ENCODE peak calls at places on chromosomes 12 and 14, in eight cellular contexts. One of them, this sample, is unnamed.

GRCh38 chr12:101485015-101485414 is 9.9 kb downstream of the SPIC start:
- DNase-seq in islet precursor cell: no peak
- DNase-seq in GM12891: no peak
- DNase-seq in fibroblast of gingiva: peak
- DNase-seq in retina: no peak
- DNase-seq in NCI-H345: no peak
- DNase-seq in stimulated activated CD8-positive, alpha-beta memory T cell treated with anti-CD3 and anti-CD28 coated beads, Interleukin-7, amount 100 ng/mL, for 1 hour: no peak
- DNase-seq in endothelial cell: no peak
- DNase-seq in this sample: peak

GRCh38 chr12:127272864-127273263 is 994.1 kb upstream of the TMEM132C start:
- DNase-seq in islet precursor cell: no peak
- DNase-seq in NCI-H345: no peak
- DNase-seq in fibroblast of gingiva: peak
- DNase-seq in retina: no peak
- DNase-seq in endothelial cell: no peak
- DNase-seq in GM12891: no peak
- DNase-seq in stimulated activated CD8-positive, alpha-beta memory T cell treated with anti-CD3 and anti-CD28 coated beads, Interleukin-7, amount 100 ng/mL, for 1 hour: no peak
- DNase-seq in this sample: peak

GRCh38 chr12:126369487-126370463 is 1304.5 kb downstream of the AACS start:
- DNase-seq in islet precursor cell: no peak
- DNase-seq in NCI-H345: no peak
- DNase-seq in stimulated activated CD8-positive, alpha-beta memory T cell treated with anti-CD3 and anti-CD28 coated beads, Interleukin-7, amount 100 ng/mL, for 1 hour: no peak
- DNase-seq in GM12891: no peak
- DNase-seq in retina: no peak
- DNase-seq in endothelial cell: no peak
- DNase-seq in fibroblast of gingiva: peak
- DNase-seq in this sample: peak

GRCh38 chr12:29799591-29799990 is 15.8 kb upstream of the TMTC1 start:
- DNase-seq in retina: no peak
- DNase-seq in endothelial cell: no peak
- DNase-seq in GM12891: no peak
- DNase-seq in fibroblast of gingiva: peak
- DNase-seq in islet precursor cell: no peak
- DNase-seq in NCI-H345: no peak
- DNase-seq in stimulated activated CD8-positive, alpha-beta memory T cell treated with anti-CD3 and anti-CD28 coated beads, Interleukin-7, amount 100 ng/mL, for 1 hour: no peak
- DNase-seq in this sample: peak

GRCh38 chr12:108722992-108723766 is 8.1 kb downstream of the CORO1C start:
- DNase-seq in retina: no peak
- DNase-seq in stimulated activated CD8-positive, alpha-beta memory T cell treated with anti-CD3 and anti-CD28 coated beads, Interleukin-7, amount 100 ng/mL, for 1 hour: no peak
- DNase-seq in islet precursor cell: no peak
- DNase-seq in GM12891: no peak
- DNase-seq in NCI-H345: no peak
- DNase-seq in endothelial cell: no peak
- DNase-seq in fibroblast of gingiva: peak
- DNase-seq in this sample: peak

GRCh38 chr12:46415552-46415951 is 43.0 kb upstream of the SLC38A2 start:
- DNase-seq in endothelial cell: no peak
- DNase-seq in stimulated activated CD8-positive, alpha-beta memory T cell treated with anti-CD3 and anti-CD28 coated beads, Interleukin-7, amount 100 ng/mL, for 1 hour: no peak
- DNase-seq in GM12891: no peak
- DNase-seq in fibroblast of gingiva: no peak
- DNase-seq in NCI-H345: no peak
- DNase-seq in islet precursor cell: no peak
- DNase-seq in retina: no peak
- DNase-seq in this sample: no peak

GRCh38 chr14:102043251-102044025 is 43.4 kb downstream of the HSP90AA1 start:
- DNase-seq in islet precursor cell: no peak
- DNase-seq in retina: no peak
- DNase-seq in GM12891: no peak
- DNase-seq in endothelial cell: no peak
- DNase-seq in NCI-H345: no peak
- DNase-seq in fibroblast of gingiva: no peak
- DNase-seq in stimulated activated CD8-positive, alpha-beta memory T cell treated with anti-CD3 and anti-CD28 coated beads, Interleukin-7, amount 100 ng/mL, for 1 hour: no peak
- DNase-seq in this sample: no peak

GRCh38 chr14:49934638-49935037 is 41.8 kb downstream of the ARF6 start:
- DNase-seq in islet precursor cell: no peak
- DNase-seq in GM12891: no peak
- DNase-seq in stimulated activated CD8-positive, alpha-beta memory T cell treated with anti-CD3 and anti-CD28 coated beads, Interleukin-7, amount 100 ng/mL, for 1 hour: no peak
- DNase-seq in retina: no peak
- DNase-seq in fibroblast of gingiva: peak
- DNase-seq in NCI-H345: no peak
- DNase-seq in endothelial cell: no peak
- DNase-seq in this sample: no peak

GRCh38 chr14:42710071-42710470 is 1103.4 kb downstream of the LRFN5 start:
- DNase-seq in GM12891: no peak
- DNase-seq in NCI-H345: no peak
- DNase-seq in retina: no peak
- DNase-seq in stimulated activated CD8-positive, alpha-beta memory T cell treated with anti-CD3 and anti-CD28 coated beads, Interleukin-7, amount 100 ng/mL, for 1 hour: no peak
- DNase-seq in endothelial cell: no peak
- DNase-seq in fibroblast of gingiva: no peak
- DNase-seq in islet precursor cell: no peak
- DNase-seq in this sample: no peak

GRCh38 chr14:74697976-74698375 is 14.9 kb downstream of the AREL1 start:
- DNase-seq in islet precursor cell: no peak
- DNase-seq in NCI-H345: no peak
- DNase-seq in GM12891: no peak
- DNase-seq in fibroblast of gingiva: no peak
- DNase-seq in retina: no peak
- DNase-seq in endothelial cell: no peak
- DNase-seq in stimulated activated CD8-positive, alpha-beta memory T cell treated with anti-CD3 and anti-CD28 coated beads, Interleukin-7, amount 100 ng/mL, for 1 hour: no peak
- DNase-seq in this sample: no peak

GRCh38 chr14:100577321-100577985 is 9.8 kb downstream of the BEGAIN start:
- DNase-seq in fibroblast of gingiva: no peak
- DNase-seq in islet precursor cell: no peak
- DNase-seq in GM12891: no peak
- DNase-seq in stimulated activated CD8-positive, alpha-beta memory T cell treated with anti-CD3 and anti-CD28 coated beads, Interleukin-7, amount 100 ng/mL, for 1 hour: no peak
- DNase-seq in retina: no peak
- DNase-seq in NCI-H345: no peak
- DNase-seq in endothelial cell: no peak
- DNase-seq in this sample: no peak

GRCh38 chr14:47284283-47284682 is 391.1 kb downstream of the MDGA2 start:
- DNase-seq in islet precursor cell: no peak
- DNase-seq in NCI-H345: no peak
- DNase-seq in retina: no peak
- DNase-seq in GM12891: no peak
- DNase-seq in endothelial cell: no peak
- DNase-seq in stimulated activated CD8-positive, alpha-beta memory T cell treated with anti-CD3 and anti-CD28 coated beads, Interleukin-7, amount 100 ng/mL, for 1 hour: no peak
- DNase-seq in fibroblast of gingiva: no peak
- DNase-seq in this sample: no peak

GRCh38 chr12:67069451-67070306 is 199.5 kb upstream of the CAND1 start:
- DNase-seq in fibroblast of gingiva: no peak
- DNase-seq in retina: peak
- DNase-seq in GM12891: peak
- DNase-seq in NCI-H345: peak
- DNase-seq in endothelial cell: peak
- DNase-seq in stimulated activated CD8-positive, alpha-beta memory T cell treated with anti-CD3 and anti-CD28 coated beads, Interleukin-7, amount 100 ng/mL, for 1 hour: no peak
- DNase-seq in islet precursor cell: peak
- DNase-seq in this sample: peak

GRCh38 chr12:24854908-24855307 is 94.0 kb downstream of the BCAT1 start:
- DNase-seq in islet precursor cell: no peak
- DNase-seq in retina: no peak
- DNase-seq in NCI-H345: no peak
- DNase-seq in fibroblast of gingiva: no peak
- DNase-seq in stimulated activated CD8-positive, alpha-beta memory T cell treated with anti-CD3 and anti-CD28 coated beads, Interleukin-7, amount 100 ng/mL, for 1 hour: no peak
- DNase-seq in GM12891: no peak
- DNase-seq in endothelial cell: no peak
- DNase-seq in this sample: no peak

GRCh38 chr14:105083926-105084685 is 18.9 kb upstream of the GPR132 start:
- DNase-seq in fibroblast of gingiva: no peak
- DNase-seq in NCI-H345: no peak
- DNase-seq in retina: peak
- DNase-seq in stimulated activated CD8-positive, alpha-beta memory T cell treated with anti-CD3 and anti-CD28 coated beads, Interleukin-7, amount 100 ng/mL, for 1 hour: no peak
- DNase-seq in GM12891: no peak
- DNase-seq in endothelial cell: no peak
- DNase-seq in islet precursor cell: no peak
- DNase-seq in this sample: no peak

GRCh38 chr12:60014441-60014840 is 418.6 kb downstream of the SLC16A7 start:
- DNase-seq in GM12891: no peak
- DNase-seq in islet precursor cell: no peak
- DNase-seq in NCI-H345: no peak
- DNase-seq in retina: no peak
- DNase-seq in fibroblast of gingiva: no peak
- DNase-seq in endothelial cell: no peak
- DNase-seq in stimulated activated CD8-positive, alpha-beta memory T cell treated with anti-CD3 and anti-CD28 coated beads, Interleukin-7, amount 100 ng/mL, for 1 hour: no peak
- DNase-seq in this sample: no peak

GRCh38 chr14:35419429-35419841 is 14.9 kb upstream of the NFKBIA start:
- DNase-seq in retina: no peak
- DNase-seq in islet precursor cell: no peak
- DNase-seq in endothelial cell: no peak
- DNase-seq in NCI-H345: no peak
- DNase-seq in stimulated activated CD8-positive, alpha-beta memory T cell treated with anti-CD3 and anti-CD28 coated beads, Interleukin-7, amount 100 ng/mL, for 1 hour: no peak
- DNase-seq in fibroblast of gingiva: no peak
- DNase-seq in GM12891: no peak
- DNase-seq in this sample: no peak

GRCh38 chr14:53109028-53109687 is 44.0 kb downstream of the DDHD1 start:
- DNase-seq in fibroblast of gingiva: no peak
- DNase-seq in stimulated activated CD8-positive, alpha-beta memory T cell treated with anti-CD3 and anti-CD28 coated beads, Interleukin-7, amount 100 ng/mL, for 1 hour: no peak
- DNase-seq in endothelial cell: no peak
- DNase-seq in retina: no peak
- DNase-seq in islet precursor cell: no peak
- DNase-seq in GM12891: peak
- DNase-seq in NCI-H345: no peak
- DNase-seq in this sample: no peak

GRCh38 chr14:89139404-89140247 is 277.4 kb downstream of the FOXN3 start:
- DNase-seq in NCI-H345: peak
- DNase-seq in GM12891: no peak
- DNase-seq in endothelial cell: no peak
- DNase-seq in fibroblast of gingiva: no peak
- DNase-seq in stimulated activated CD8-positive, alpha-beta memory T cell treated with anti-CD3 and anti-CD28 coated beads, Interleukin-7, amount 100 ng/mL, for 1 hour: no peak
- DNase-seq in retina: no peak
- DNase-seq in islet precursor cell: no peak
- DNase-seq in this sample: no peak

GRCh38 chr12:6772331-6772695 is at the start of gene LAG3:
- DNase-seq in GM12891: no peak
- DNase-seq in stimulated activated CD8-positive, alpha-beta memory T cell treated with anti-CD3 and anti-CD28 coated beads, Interleukin-7, amount 100 ng/mL, for 1 hour: peak
- DNase-seq in islet precursor cell: no peak
- DNase-seq in retina: no peak
- DNase-seq in endothelial cell: no peak
- DNase-seq in fibroblast of gingiva: no peak
- DNase-seq in NCI-H345: no peak
- DNase-seq in this sample: no peak

GRCh38 chr12:29992366-29992765 is 208.6 kb upstream of the TMTC1 start:
- DNase-seq in NCI-H345: no peak
- DNase-seq in GM12891: no peak
- DNase-seq in retina: no peak
- DNase-seq in endothelial cell: no peak
- DNase-seq in fibroblast of gingiva: no peak
- DNase-seq in stimulated activated CD8-positive, alpha-beta memory T cell treated with anti-CD3 and anti-CD28 coated beads, Interleukin-7, amount 100 ng/mL, for 1 hour: no peak
- DNase-seq in islet precursor cell: no peak
- DNase-seq in this sample: no peak

GRCh38 chr12:27780612-27781408 is 774 bp upstream of the MANSC4 start:
- DNase-seq in GM12891: peak
- DNase-seq in fibroblast of gingiva: peak
- DNase-seq in islet precursor cell: peak
- DNase-seq in endothelial cell: peak
- DNase-seq in retina: no peak
- DNase-seq in stimulated activated CD8-positive, alpha-beta memory T cell treated with anti-CD3 and anti-CD28 coated beads, Interleukin-7, amount 100 ng/mL, for 1 hour: no peak
- DNase-seq in NCI-H345: peak
- DNase-seq in this sample: peak

GRCh38 chr12:113439606-113440030 is 17.4 kb downstream of the SDSL start:
- DNase-seq in islet precursor cell: peak
- DNase-seq in retina: peak
- DNase-seq in fibroblast of gingiva: no peak
- DNase-seq in NCI-H345: peak
- DNase-seq in GM12891: no peak
- DNase-seq in stimulated activated CD8-positive, alpha-beta memory T cell treated with anti-CD3 and anti-CD28 coated beads, Interleukin-7, amount 100 ng/mL, for 1 hour: no peak
- DNase-seq in endothelial cell: peak
- DNase-seq in this sample: peak

GRCh38 chr12:3250576-3250975 is 173.4 kb downstream of the TSPAN9 start:
- DNase-seq in retina: no peak
- DNase-seq in stimulated activated CD8-positive, alpha-beta memory T cell treated with anti-CD3 and anti-CD28 coated beads, Interleukin-7, amount 100 ng/mL, for 1 hour: no peak
- DNase-seq in fibroblast of gingiva: no peak
- DNase-seq in islet precursor cell: no peak
- DNase-seq in GM12891: no peak
- DNase-seq in endothelial cell: no peak
- DNase-seq in NCI-H345: no peak
- DNase-seq in this sample: no peak

GRCh38 chr12:79451365-79451764 is 239.4 kb downstream of the PAWR start:
- DNase-seq in NCI-H345: no peak
- DNase-seq in retina: no peak
- DNase-seq in islet precursor cell: no peak
- DNase-seq in stimulated activated CD8-positive, alpha-beta memory T cell treated with anti-CD3 and anti-CD28 coated beads, Interleukin-7, amount 100 ng/mL, for 1 hour: no peak
- DNase-seq in endothelial cell: no peak
- DNase-seq in fibroblast of gingiva: peak
- DNase-seq in GM12891: no peak
- DNase-seq in this sample: peak

GRCh38 chr14:52233693-52234092 is 33.8 kb upstream of the PTGDR start:
- DNase-seq in NCI-H345: no peak
- DNase-seq in GM12891: no peak
- DNase-seq in islet precursor cell: no peak
- DNase-seq in fibroblast of gingiva: no peak
- DNase-seq in stimulated activated CD8-positive, alpha-beta memory T cell treated with anti-CD3 and anti-CD28 coated beads, Interleukin-7, amount 100 ng/mL, for 1 hour: no peak
- DNase-seq in endothelial cell: no peak
- DNase-seq in retina: no peak
- DNase-seq in this sample: no peak

GRCh38 chr14:105477659-105478623 is 3.3 kb downstream of the CRIP2 start:
- DNase-seq in stimulated activated CD8-positive, alpha-beta memory T cell treated with anti-CD3 and anti-CD28 coated beads, Interleukin-7, amount 100 ng/mL, for 1 hour: no peak
- DNase-seq in islet precursor cell: no peak
- DNase-seq in retina: no peak
- DNase-seq in NCI-H345: peak
- DNase-seq in endothelial cell: peak
- DNase-seq in GM12891: no peak
- DNase-seq in fibroblast of gingiva: no peak
- DNase-seq in this sample: no peak

This sample was measured in adipocyte.